ENCODE peak calls at places on chromosomes 6 and 20, in eight cellular contexts. I, U, L, T, X, B, J and K are unnamed samples.

GRCh38 chr6:90369024-90369519 is 72.4 kb upstream of the BACH2 start:
- DNase-seq in I (peak), U (no peak), L (no peak), T (peak), X (peak), B (peak), J (peak), K (peak)

GRCh38 chr20:1841554-1842140 is 53.6 kb upstream of the SIRPA start:
- DNase-seq in I (no peak), U (peak), L (no peak), T (peak), X (peak), B (no peak), J (no peak), K (no peak)

GRCh38 chr6:45610832-45611231 is 233.1 kb upstream of the SUPT3H start:
- DNase-seq in I (no peak), U (no peak), L (no peak), T (no peak), X (no peak), B (no peak), J (no peak), K (no peak)

GRCh38 chr6:137823826-137824501 is 43.1 kb upstream of the TNFAIP3 start:
- DNase-seq in I (peak), U (no peak), L (no peak), T (peak), X (peak), B (peak), J (peak), K (no peak)

GRCh38 chr20:46826343-46826984 is 68.2 kb upstream of the EYA2 start:
- DNase-seq in I (no peak), U (no peak), L (no peak), T (peak), X (no peak), B (peak), J (no peak), K (no peak)

GRCh38 chr6:14703586-14703985 is 542.3 kb upstream of the JARID2 start:
- DNase-seq in I (no peak), U (no peak), L (no peak), T (peak), X (peak), B (peak), J (peak), K (no peak)

GRCh38 chr6:147506704-147507114 is 1.8 kb upstream of the SAMD5 start:
- DNase-seq in I (peak), U (peak), L (no peak), T (peak), X (peak), B (peak), J (no peak), K (peak)

GRCh38 chr6:164415832-164416563 is 893.4 kb downstream of the C6orf118 start:
- DNase-seq in I (peak), U (no peak), L (no peak), T (no peak), X (no peak), B (no peak), J (no peak), K (no peak)

GRCh38 chr6:159529820-159530405 is 163.1 kb downstream of the SOD2 start:
- DNase-seq in I (peak), U (no peak), L (no peak), T (peak), X (no peak), B (peak), J (no peak), K (no peak)

GRCh38 chr6:41527721-41528408 is 18.3 kb upstream of the FOXP4 start:
- DNase-seq in I (no peak), U (no peak), L (peak), T (peak), X (peak), B (peak), J (no peak), K (no peak)